ENCODE peak calls at places on chromosomes 5 and 9, in six cellular contexts. S is NCI-H146; W is skeletal muscle cell; Y is GM04503; U is naive thymus-derived CD8-positive, alpha-beta T cell; T is choroid plexus epithelial cell. R is an unnamed sample.

GRCh38 chr5:90682278-90682677 is 123.7 kb downstream of the ADGRV1 start:
- DNase-seq in T (no peak), W (no peak), U (no peak), S (no peak), Y (no peak), R (no peak)

GRCh38 chr9:113508111-113508749 is 44.7 kb downstream of the RGS3 start:
- DNase-seq in U (no peak), Y (no peak), T (peak), W (no peak), S (no peak), R (no peak)

GRCh38 chr5:139861889-139862207 is 66.2 kb downstream of the PSD2 start:
- DNase-seq in S (no peak), Y (no peak), T (no peak), W (no peak), U (no peak), R (no peak)

GRCh38 chr5:159094745-159095144 is 5.0 kb downstream of the EBF1 start:
- DNase-seq in T (peak), W (peak), S (no peak), U (peak), Y (no peak), R (peak)

GRCh38 chr5:126391386-126391785 is 31.8 kb upstream of the GRAMD2B start:
- DNase-seq in Y (no peak), U (no peak), T (no peak), S (no peak), W (no peak), R (no peak)

GRCh38 chr9:134123764-134124128 is 12.1 kb upstream of the WDR5 start:
- DNase-seq in S (no peak), W (no peak), T (no peak), Y (no peak), U (no peak), R (no peak)

GRCh38 chr9:123456011-123456410 is 100.0 kb downstream of the CRB2 start:
- DNase-seq in W (no peak), Y (no peak), U (no peak), T (no peak), S (no peak), R (no peak)

GRCh38 chr9:22103650-22104575 is 94.8 kb upstream of the CDKN2B start:
- DNase-seq in Y (no peak), W (no peak), S (no peak), U (no peak), T (peak), R (no peak)

GRCh38 chr5:56116599-56117131 is 116.5 kb downstream of the ANKRD55 start:
- DNase-seq in U (no peak), W (no peak), T (peak), S (no peak), Y (no peak), R (no peak)

GRCh38 chr5:60687927-60688720 is 11.8 kb downstream of the DEPDC1B start:
- DNase-seq in U (no peak), T (peak), S (peak), Y (no peak), W (peak), R (no peak)

GRCh38 chr9:110099236-110099741 is 108.7 kb downstream of the C9orf152 start:
- DNase-seq in Y (peak), W (peak), U (no peak), T (peak), S (peak), R (peak)

GRCh38 chr5:125634242-125634835 is 788.9 kb upstream of the GRAMD2B start:
- DNase-seq in W (no peak), S (peak), T (no peak), U (no peak), Y (no peak), R (no peak)

GRCh38 chr5:134174841-134175839 is 1.6 kb downstream of the SKP1 start:
- DNase-seq in T (peak), W (no peak), U (no peak), S (peak), Y (no peak), R (no peak)

GRCh38 chr5:77170-77501 is 14.8 kb upstream of the PLEKHG4B start:
- DNase-seq in W (no peak), U (no peak), Y (no peak), S (no peak), T (no peak), R (no peak)

GRCh38 chr5:53090229-53090628 is 19.3 kb downstream of the MOCS2 start:
- DNase-seq in Y (no peak), T (no peak), S (no peak), W (no peak), U (no peak), R (no peak)

GRCh38 chr5:151156732-151157402 is 712 bp downstream of the ANXA6 start:
- DNase-seq in W (no peak), Y (no peak), T (peak), U (no peak), S (peak), R (no peak)

GRCh38 chr5:164597293-164597900 is 1092.0 kb downstream of the MAT2B start:
- DNase-seq in Y (no peak), W (no peak), S (no peak), U (no peak), T (no peak), R (no peak)

GRCh38 chr5:66239034-66239433 is 94.9 kb downstream of the SREK1 start:
- DNase-seq in Y (no peak), S (peak), U (no peak), T (peak), W (no peak), R (no peak)

GRCh38 chr9:33750307-33750838 is 45.0 kb upstream of the PRSS3 start:
- DNase-seq in Y (no peak), S (peak), T (peak), W (no peak), U (no peak), R (no peak)

GRCh38 chr9:13049223-13049622 is 230.3 kb downstream of the MPDZ start:
- DNase-seq in T (peak), W (no peak), S (peak), Y (no peak), U (no peak), R (no peak)

GRCh38 chr5:59042201-59042600 is 459.3 kb downstream of the RAB3C start:
- DNase-seq in U (no peak), W (peak), S (no peak), Y (no peak), T (peak), R (no peak)

GRCh38 chr5:53779541-53779981 is 219.1 kb downstream of the NDUFS4 start:
- DNase-seq in T (peak), W (peak), S (peak), U (no peak), Y (peak), R (no peak)

GRCh38 chr9:123087359-123087888 is 54.0 kb downstream of the GPR21 start:
- DNase-seq in W (no peak), U (no peak), Y (no peak), S (no peak), T (no peak), R (no peak)

GRCh38 chr5:107869459-107870115 is 198.8 kb upstream of the EFNA5 start:
- DNase-seq in S (peak), Y (peak), T (peak), U (no peak), W (peak), R (no peak)

GRCh38 chr5:42791151-42791550 is 20.5 kb downstream of the SELENOP start:
- DNase-seq in U (no peak), Y (no peak), W (no peak), S (no peak), T (no peak), R (no peak)

GRCh38 chr9:121233906-121234901 is 32.5 kb upstream of the RAB14 start:
- DNase-seq in S (no peak), Y (no peak), W (no peak), T (peak), U (no peak), R (no peak)

GRCh38 chr5:1106385-1107166 is 5.3 kb downstream of the SLC12A7 start:
- DNase-seq in Y (no peak), U (no peak), S (no peak), W (no peak), T (no peak), R (no peak)

GRCh38 chr5:124602925-124603650 is 143.4 kb downstream of the ZNF608 start:
- DNase-seq in S (no peak), W (no peak), U (no peak), Y (no peak), T (no peak), R (no peak)

GRCh38 chr9:115939065-115939765 is 214.4 kb upstream of the PAPPA start:
- DNase-seq in U (no peak), S (no peak), W (peak), Y (peak), T (peak), R (no peak)

GRCh38 chr9:16154570-16155078 is 601.8 kb downstream of the CCDC171 start:
- DNase-seq in S (no peak), T (peak), W (no peak), U (peak), Y (no peak), R (peak)

GRCh38 chr5:3331819-3332218 is 263.8 kb upstream of the IRX1 start:
- DNase-seq in S (no peak), U (no peak), Y (no peak), W (no peak), T (no peak), R (no peak)

GRCh38 chr9:84230355-84231136 is 110.0 kb downstream of the SLC28A3 start:
- DNase-seq in T (no peak), W (peak), U (no peak), S (no peak), Y (peak), R (no peak)

GRCh38 chr5:168852329-168852728 is 273.2 kb upstream of the PANK3 start:
- DNase-seq in Y (no peak), T (no peak), S (no peak), W (no peak), U (no peak), R (no peak)

GRCh38 chr9:79858509-79858908 is 286.7 kb downstream of the TLE4 start:
- DNase-seq in T (peak), Y (peak), S (no peak), W (no peak), U (no peak), R (no peak)

GRCh38 chr5:130213607-130214006 is 309.3 kb downstream of the CHSY3 start:
- DNase-seq in W (no peak), U (no peak), T (peak), Y (no peak), S (no peak), R (no peak)

GRCh38 chr5:43210570-43210969 is 18.5 kb downstream of the NIM1K start:
- DNase-seq in Y (no peak), S (no peak), W (no peak), T (no peak), U (no peak), R (no peak)

GRCh38 chr9:129619787-129620668 is 873 bp downstream of the C9orf50 start:
- DNase-seq in S (no peak), T (peak), W (no peak), U (no peak), Y (no peak), R (no peak)

GRCh38 chr5:139636207-139636792 is 11.8 kb upstream of the CXXC5 start:
- DNase-seq in W (no peak), S (no peak), Y (no peak), U (peak), T (no peak), R (peak)

R was measured in lower leg skin.